ENCODE peak calls at places on chromosomes 6 and 20, in four cellular contexts. P, R, I and T are unnamed samples.

GRCh38 chr6:117267766-117268534 is 2.6 kb downstream of the VGLL2 start:
- DNase-seq in R (no peak), P (no peak), I (no peak), T (no peak)

GRCh38 chr6:93468291-93468690 is 48.9 kb upstream of the EPHA7 start:
- DNase-seq in I (no peak), R (no peak), P (no peak), T (no peak)

GRCh38 chr6:101276066-101276465 is 117.4 kb upstream of the GRIK2 start:
- DNase-seq in P (no peak), R (no peak), I (no peak), T (no peak)

GRCh38 chr6:53724501-53724900 is 58.9 kb upstream of the KLHL31 start:
- DNase-seq in I (no peak), P (no peak), R (no peak), T (no peak)

GRCh38 chr20:49585585-49586245 is 17.8 kb upstream of the PTGIS start:
- DNase-seq in P (no peak), R (no peak), I (no peak), T (no peak)

GRCh38 chr6:22250486-22250885 is 46.4 kb downstream of the PRL start:
- DNase-seq in P (no peak), I (no peak), R (no peak), T (peak)

GRCh38 chr6:151303231-151303630 is 63.5 kb downstream of the AKAP12 start:
- DNase-seq in P (no peak), R (no peak), I (no peak), T (no peak)

GRCh38 chr6:130811932-130812331 is 15.3 kb upstream of the SMLR1 start:
- DNase-seq in P (no peak), I (peak), R (no peak), T (no peak)

GRCh38 chr6:78523622-78524021 is 343.7 kb upstream of the IRAK1BP1 start:
- DNase-seq in P (no peak), R (no peak), I (no peak), T (no peak)

GRCh38 chr20:32603046-32603726 is 18.1 kb upstream of the NOL4L start:
- DNase-seq in R (no peak), P (no peak), I (no peak), T (no peak)

GRCh38 chr20:62234346-62234745 is 4.0 kb upstream of the OSBPL2 start:
- DNase-seq in R (no peak), P (no peak), I (no peak), T (no peak)

GRCh38 chr6:69090132-69090531 is 455.1 kb downstream of the ADGRB3 start:
- DNase-seq in I (no peak), R (no peak), P (peak), T (no peak)

GRCh38 chr6:28648878-28649375 is 123.2 kb downstream of the GPX5 start:
- DNase-seq in I (no peak), P (no peak), R (no peak), T (peak)

GRCh38 chr20:34084227-34084923 is 27.7 kb downstream of the EIF2S2 start:
- DNase-seq in P (no peak), R (no peak), I (no peak), T (no peak)

GRCh38 chr6:144064402-144064830 is 31.0 kb downstream of the SF3B5 start:
- DNase-seq in I (no peak), R (peak), P (no peak), T (no peak)

GRCh38 chr6:41546866-41547798 is 951 bp downstream of the FOXP4 start:
- DNase-seq in I (no peak), P (peak), R (peak), T (no peak)

GRCh38 chr6:87088076-87088475 is 6.8 kb downstream of the CGA start:
- DNase-seq in R (no peak), I (no peak), P (no peak), T (no peak)

GRCh38 chr6:15501806-15502450 is 160.9 kb downstream of the DTNBP1 start:
- DNase-seq in I (no peak), R (no peak), P (no peak), T (no peak)

GRCh38 chr20:46959081-46959692 is 64.5 kb downstream of the EYA2 start:
- DNase-seq in P (peak), R (no peak), I (peak), T (no peak)

GRCh38 chr6:26351544-26351953 is 13.4 kb upstream of the BTN3A2 start:
- DNase-seq in R (peak), I (peak), P (peak), T (no peak)

GRCh38 chr6:113433506-113433991 is 423.6 kb upstream of the MARCKS start:
- DNase-seq in I (peak), P (peak), R (no peak), T (no peak)

GRCh38 chr6:56292505-56293181 is 45.3 kb upstream of the COL21A1 start:
- DNase-seq in R (no peak), I (peak), P (peak), T (no peak)

GRCh38 chr6:104639671-104640070 is 220.0 kb downstream of the HACE1 start:
- DNase-seq in R (no peak), P (no peak), I (no peak), T (no peak)

GRCh38 chr6:12836009-12836408 is 119.4 kb downstream of the PHACTR1 start:
- DNase-seq in P (no peak), R (no peak), I (no peak), T (no peak)

GRCh38 chr6:139475231-139475630 is 100.8 kb upstream of the CITED2 start:
- DNase-seq in I (no peak), P (no peak), R (no peak), T (no peak)

GRCh38 chr20:9072741-9073310 is 3.9 kb downstream of the PLCB4 start:
- DNase-seq in R (no peak), P (peak), I (no peak), T (no peak)

GRCh38 chr6:164246082-164246481 is 831.6 kb downstream of the QKI start:
- DNase-seq in P (no peak), R (no peak), I (no peak), T (no peak)

GRCh38 chr20:38997622-38998021 is 35.5 kb downstream of the DHX35 start:
- DNase-seq in P (no peak), I (no peak), R (peak), T (no peak)

GRCh38 chr6:5126214-5126613 is 41.1 kb downstream of the PPP1R3G start:
- DNase-seq in R (no peak), I (peak), P (no peak), T (no peak)

GRCh38 chr20:760751-761417 is 7.4 kb downstream of the SLC52A3 start:
- DNase-seq in I (peak), R (peak), P (peak), T (peak)

GRCh38 chr6:151209071-151209831 is 30.5 kb upstream of the AKAP12 start:
- DNase-seq in P (no peak), R (no peak), I (peak), T (no peak)

DNA sequence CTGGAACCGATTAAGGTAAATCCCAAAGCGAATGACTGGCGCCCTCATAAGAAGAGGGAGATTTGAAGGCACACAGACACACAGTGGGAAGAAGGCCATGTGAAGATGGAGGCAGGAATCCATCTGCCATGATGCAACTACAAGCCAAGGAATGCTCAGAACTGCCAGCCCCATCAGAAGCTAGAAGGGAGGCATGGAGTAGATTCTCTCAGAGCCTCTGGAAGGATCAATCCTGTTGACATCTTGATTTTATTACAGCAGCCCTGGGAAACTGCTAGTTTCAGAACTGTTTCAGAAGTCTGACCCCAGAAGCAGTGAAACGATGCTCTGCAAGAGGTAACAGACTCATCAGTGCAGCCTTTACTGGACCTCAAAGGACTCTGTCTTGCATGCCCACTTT is 103.5 kb upstream of the GPR6 start:
- DNase-seq in I (no peak), P (no peak), R (no peak), T (no peak)
- TF ChIP-seq PHF8 in I (no peak), P (no peak), R (no peak), T (no peak)

DNA sequence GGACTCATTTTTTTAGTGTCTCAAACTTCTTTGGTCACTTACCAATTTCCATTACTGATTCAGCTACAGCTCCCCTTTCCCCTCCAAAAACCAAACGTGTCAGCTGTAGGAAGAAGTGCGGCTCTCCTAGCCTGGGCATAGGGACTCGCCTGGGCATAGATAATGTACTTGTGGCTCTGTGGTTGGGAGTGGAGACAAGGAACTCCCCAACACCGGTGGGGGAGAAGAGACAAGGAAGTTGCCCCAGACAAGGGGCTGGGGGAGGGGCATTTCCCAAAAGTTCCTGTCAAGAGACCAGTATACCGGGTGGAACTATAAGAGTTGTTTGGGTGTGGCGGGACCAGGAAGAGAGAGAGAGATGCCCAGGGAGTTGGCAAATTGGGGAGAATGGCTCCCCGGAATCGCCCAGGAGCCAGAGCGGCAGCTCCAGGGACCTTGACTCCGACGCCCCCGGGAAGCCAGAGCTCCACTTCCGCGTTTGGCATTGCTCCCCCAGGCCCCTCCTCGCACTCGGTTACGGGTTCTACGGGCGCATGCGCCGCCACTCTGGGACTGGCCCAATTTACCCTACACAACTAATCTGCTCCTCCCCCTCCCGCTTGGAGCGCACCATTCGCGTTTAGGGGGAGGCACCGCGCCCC is 871 bp upstream of the ZFAND3 start:
- DNase-seq in I (peak), P (peak), R (peak), T (peak)
- TF ChIP-seq EP300 in I (no peak), P (no peak), R (peak), T (no peak)

DNA sequence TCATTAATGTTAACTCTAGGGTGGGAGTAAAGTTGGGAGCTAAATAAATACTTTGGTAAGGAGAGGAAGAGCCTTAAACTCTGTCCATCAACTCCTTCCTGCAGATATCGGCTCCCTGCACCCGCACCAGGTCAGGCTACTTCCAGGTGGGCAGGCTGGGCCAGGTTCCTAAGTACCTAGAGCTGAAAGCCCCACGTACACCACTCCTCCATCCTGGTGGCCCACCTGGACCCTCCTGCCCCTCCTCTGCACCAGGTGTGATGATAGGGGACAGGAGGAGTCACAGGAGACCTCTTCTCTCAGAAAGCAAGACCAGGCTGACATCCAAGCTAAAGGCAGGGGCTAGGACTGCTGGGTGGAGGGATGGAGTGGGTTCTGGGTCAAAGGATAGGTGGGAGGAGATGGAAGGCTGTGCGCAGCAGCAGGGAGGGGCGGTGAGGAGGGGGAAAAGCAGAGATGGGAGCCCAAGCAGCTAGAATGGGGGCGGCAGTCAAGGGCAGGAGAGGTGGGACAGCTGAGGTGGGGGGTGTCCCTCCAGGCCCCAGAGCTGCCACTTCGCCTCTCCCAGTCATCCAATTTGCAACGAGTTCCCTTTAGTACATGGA is 15.3 kb upstream of the TOX2 start:
- DNase-seq in R (no peak), P (no peak), I (no peak), T (no peak)
- TF ChIP-seq PHF8 in R (no peak), P (no peak), I (no peak), T (no peak)

DNA sequence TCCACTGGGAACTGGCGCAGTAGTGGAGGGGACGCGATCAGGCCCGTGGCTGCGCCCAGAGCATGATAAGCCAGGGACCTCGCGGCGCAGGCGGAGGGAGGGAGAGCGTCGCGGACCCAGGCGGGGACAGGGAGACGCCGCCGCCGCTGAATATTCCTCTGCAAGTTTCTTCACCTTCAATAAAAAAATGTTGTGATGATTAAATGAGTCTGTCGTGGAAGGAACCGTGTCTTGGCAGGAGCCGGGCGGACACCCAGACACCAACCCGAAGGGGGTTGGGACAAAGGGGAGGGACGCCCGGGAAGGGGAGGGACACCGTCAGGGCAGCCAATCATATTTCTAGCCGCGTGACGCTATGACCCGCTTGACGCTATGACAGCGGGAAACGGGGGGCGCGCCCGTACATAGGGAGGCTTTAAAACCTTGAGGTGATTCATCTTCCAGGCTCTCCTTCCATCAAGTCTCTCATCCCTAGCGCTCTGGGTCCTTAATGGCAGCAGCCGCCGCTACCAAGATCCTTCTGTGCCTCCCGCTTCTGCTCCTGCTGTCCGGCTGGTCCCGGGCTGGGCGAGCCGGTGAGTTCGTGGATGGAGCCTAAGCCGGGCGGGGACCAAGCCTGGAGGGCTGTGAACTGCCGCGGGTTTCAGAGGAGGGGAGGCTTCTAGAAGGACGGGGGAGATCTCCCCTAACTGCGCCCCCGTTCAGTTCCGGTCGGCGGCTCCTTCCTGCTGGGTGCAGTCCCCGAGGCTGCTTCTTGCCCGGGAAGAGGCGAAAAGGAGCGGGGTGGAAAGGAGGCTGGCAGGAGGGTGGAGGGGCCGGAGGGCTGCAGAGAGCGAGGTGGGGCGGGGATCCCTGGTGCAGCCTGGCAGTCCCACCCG is at the start of gene ULBP2:
- DNase-seq in R (peak), P (peak), I (no peak), T (peak)
- TF ChIP-seq EP300 in R (no peak), P (no peak), I (no peak), T (no peak)

GRCh38 chr6:133441491-133441890 is 200.3 kb downstream of the EYA4 start:
- DNase-seq in I (no peak), P (no peak), R (no peak), T (no peak)
- TF ChIP-seq PHF8 in I (no peak), P (no peak), R (no peak), T (no peak)

GRCh38 chr20:42272516-42272915 is 654.3 kb upstream of the CHD6 start:
- DNase-seq in I (no peak), P (no peak), R (no peak), T (no peak)

GRCh38 chr20:42270539-42270938 is 652.4 kb upstream of the CHD6 start:
- DNase-seq in I (no peak), R (no peak), P (no peak), T (no peak)

DNA sequence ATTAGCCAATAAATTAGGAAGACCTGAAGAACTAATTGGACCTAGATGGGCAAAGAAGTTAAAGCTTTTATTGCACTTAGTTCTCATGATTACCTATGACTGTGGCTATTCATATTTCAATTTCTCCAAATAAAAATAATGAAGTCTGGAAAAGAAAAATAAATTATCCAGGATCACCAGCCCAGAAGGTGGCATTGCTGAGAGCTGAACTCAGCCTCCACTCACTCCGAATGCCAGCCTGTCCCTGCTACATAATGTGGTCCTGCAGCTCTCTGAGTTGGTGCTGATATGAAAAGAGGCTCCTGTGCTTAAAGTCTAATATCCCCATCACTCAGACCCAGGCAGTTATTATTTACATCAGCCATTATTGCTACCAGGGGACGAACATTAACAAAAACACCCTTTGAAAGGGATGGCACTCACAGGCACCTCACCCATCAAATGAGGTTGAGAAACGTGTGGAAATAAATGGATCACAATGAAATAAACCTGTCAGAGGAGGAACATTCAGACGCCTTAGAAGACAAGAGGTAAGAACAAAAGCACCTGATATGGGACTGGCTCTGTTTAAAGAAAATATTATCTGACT is 649.7 kb upstream of the CHD6 start:
- DNase-seq in R (no peak), P (no peak), I (no peak), T (no peak)
- TF ChIP-seq EP300 in R (no peak), P (no peak), I (no peak), T (no peak)

GRCh38 chr6:165988757-165989456 is 178.7 kb downstream of the TBXT start:
- DNase-seq in I (no peak), P (no peak), R (no peak), T (no peak)
- TF ChIP-seq PHF8 in I (no peak), P (no peak), R (no peak), T (no peak)

DNA sequence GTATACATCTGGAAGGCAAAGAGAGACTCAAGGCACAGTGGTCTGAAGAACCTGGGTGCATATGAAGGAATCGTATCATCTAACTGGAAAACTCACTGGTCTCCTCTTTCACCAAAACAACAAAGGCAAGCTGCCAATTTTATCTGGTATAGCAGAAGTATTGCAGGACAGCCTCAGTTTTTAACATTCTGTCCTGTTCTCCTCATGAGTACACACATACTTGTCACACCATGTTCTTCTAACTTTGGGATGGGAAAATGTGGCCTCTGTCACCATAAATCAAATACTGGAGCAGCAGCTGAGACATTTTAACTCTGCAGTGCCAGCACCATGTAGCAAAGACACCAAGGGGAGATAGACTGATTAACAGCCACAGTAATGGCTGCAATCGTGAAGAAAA is 199.1 kb upstream of the CNR1 start:
- DNase-seq in I (no peak), P (no peak), R (no peak), T (no peak)
- TF ChIP-seq EP300 in I (no peak), P (no peak), R (no peak), T (no peak)